ENCODE peak calls at places on chromosome 14, in five cellular contexts. M is effector CD8-positive, alpha-beta T cell; O is DMS153; F is GM20000; C is C1 segment of cervical spinal cord. Z is an unnamed sample.

GRCh38 chr14:69586420-69586819 is 11.7 kb upstream of the CCDC177 start:
- DNase-seq in M (no peak), F (no peak), O (no peak), C (no peak), Z (no peak)

GRCh38 chr14:68140111-68140741 is 320.6 kb downstream of the RAD51B start:
- DNase-seq in M (no peak), F (no peak), O (peak), C (peak), Z (no peak)

GRCh38 chr14:105335735-105336476 is 21.4 kb downstream of the PACS2 start:
- DNase-seq in M (no peak), F (no peak), O (no peak), C (peak), Z (no peak)

GRCh38 chr14:68956728-68957127 is 22.4 kb downstream of the ACTN1 start:
- DNase-seq in F (no peak), O (no peak), M (no peak), C (no peak), Z (no peak)

GRCh38 chr14:99682809-99683618 is 1.1 kb upstream of the CYP46A1 start:
- DNase-seq in M (peak), C (peak), O (no peak), F (peak), Z (peak)

GRCh38 chr14:73623504-73623903 is 11.2 kb downstream of the ACOT6 start:
- DNase-seq in C (no peak), F (no peak), M (no peak), O (no peak), Z (no peak)

GRCh38 chr14:104735830-104736642 is 12.0 kb downstream of the ADSS1 start:
- DNase-seq in M (no peak), O (peak), F (no peak), C (peak), Z (peak)

GRCh38 chr14:89282191-89282590 is 134.8 kb downstream of the FOXN3 start:
- DNase-seq in M (no peak), O (no peak), F (no peak), C (no peak), Z (no peak)

GRCh38 chr14:51730094-51730493 is 78.4 kb downstream of the FRMD6 start:
- DNase-seq in C (no peak), M (no peak), O (no peak), F (no peak), Z (no peak)

GRCh38 chr14:102560436-102561261 is 31.8 kb upstream of the RCOR1 start:
- DNase-seq in M (no peak), F (no peak), C (no peak), O (no peak), Z (no peak)

GRCh38 chr14:65588426-65589140 is 176.1 kb downstream of the FUT8 start:
- DNase-seq in O (no peak), M (no peak), F (no peak), C (no peak), Z (no peak)

GRCh38 chr14:67704484-67705089 is 2.9 kb downstream of the RDH12 start:
- DNase-seq in F (peak), C (peak), M (no peak), O (peak), Z (peak)

GRCh38 chr14:38107216-38107631 is 100.5 kb upstream of the SSTR1 start:
- DNase-seq in C (no peak), O (no peak), M (no peak), F (no peak), Z (no peak)

GRCh38 chr14:50225067-50225973 is 6.1 kb downstream of the SOS2 start:
- DNase-seq in O (no peak), M (no peak), F (no peak), C (no peak), Z (no peak)

GRCh38 chr14:99562848-99563748 is 40.9 kb downstream of the CCDC85C start:
- DNase-seq in O (peak), F (no peak), M (no peak), C (peak), Z (peak)

GRCh38 chr14:21868442-21869046 is 194.9 kb upstream of the OR4E1 start:
- DNase-seq in C (no peak), M (peak), O (peak), F (peak), Z (peak)

GRCh38 chr14:24052656-24053547 is 1.1 kb downstream of the CARMIL3 start:
- DNase-seq in C (no peak), M (no peak), O (no peak), F (no peak), Z (no peak)

GRCh38 chr14:70045296-70045695 is 143.5 kb downstream of the SLC8A3 start:
- DNase-seq in O (no peak), C (no peak), M (no peak), F (no peak), Z (no peak)

GRCh38 chr14:24332094-24332983 is 2.5 kb downstream of the ADCY4 start:
- DNase-seq in C (peak), M (peak), O (peak), F (peak), Z (peak)

GRCh38 chr14:35341454-35342159 is 49.4 kb downstream of the PSMA6 start:
- DNase-seq in F (no peak), O (peak), M (peak), C (peak), Z (peak)

GRCh38 chr14:89386214-89386886 is 30.7 kb downstream of the FOXN3 start:
- DNase-seq in F (peak), C (no peak), O (no peak), M (no peak), Z (no peak)

GRCh38 chr14:63918411-63918810 is 65.6 kb downstream of the SYNE2 start:
- DNase-seq in O (no peak), F (no peak), C (no peak), M (no peak), Z (no peak)

GRCh38 chr14:106062502-106063272 is 536.3 kb downstream of the TMEM121 start:
- DNase-seq in M (no peak), C (no peak), F (no peak), O (no peak), Z (no peak)

GRCh38 chr14:49861581-49861922 is 9.0 kb upstream of the NEMF start:
- DNase-seq in O (peak), C (no peak), F (peak), M (peak), Z (peak)

GRCh38 chr14:35050652-35051051 is 4.6 kb downstream of the FAM177A1 start:
- DNase-seq in O (no peak), M (no peak), C (no peak), F (no peak), Z (no peak)

GRCh38 chr14:68135566-68135965 is 316.0 kb downstream of the RAD51B start:
- DNase-seq in C (no peak), M (no peak), O (no peak), F (no peak), Z (no peak)

GRCh38 chr14:50031534-50032313 is 84.6 kb downstream of the VCPKMT start:
- DNase-seq in M (no peak), C (no peak), O (no peak), F (no peak), Z (no peak)

GRCh38 chr14:55274760-55275159 is 3.5 kb downstream of the FBXO34 start:
- DNase-seq in M (no peak), F (no peak), O (no peak), C (no peak), Z (no peak)

GRCh38 chr14:104499784-104500496 is 79.6 kb upstream of the C14orf180 start:
- DNase-seq in C (no peak), O (no peak), F (no peak), M (no peak), Z (no peak)

GRCh38 chr14:53767566-53767965 is 189.1 kb downstream of the BMP4 start:
- DNase-seq in O (peak), F (no peak), M (no peak), C (no peak), Z (no peak)

GRCh38 chr14:49945448-49946319 is 52.8 kb downstream of the ARF6 start:
- DNase-seq in F (no peak), C (no peak), O (no peak), M (no peak), Z (no peak)

GRCh38 chr14:75559451-75560187 is 18.8 kb upstream of the FLVCR2 start:
- DNase-seq in C (peak), F (peak), O (peak), M (no peak), Z (no peak)

GRCh38 chr14:104240426-104241157 is 102.2 kb downstream of the KIF26A start:
- DNase-seq in O (peak), F (no peak), M (no peak), C (no peak), Z (no peak)

GRCh38 chr14:98886982-98887381 is 385.0 kb downstream of the BCL11B start:
- DNase-seq in C (no peak), F (no peak), O (no peak), M (no peak), Z (no peak)

GRCh38 chr14:80269338-80269935 is 58.1 kb upstream of the DIO2 start:
- DNase-seq in O (no peak), M (no peak), C (no peak), F (no peak), Z (no peak)

GRCh38 chr14:60665178-60665555 is 15.9 kb upstream of the SIX1 start:
- DNase-seq in C (no peak), M (no peak), F (no peak), O (peak), Z (no peak)

GRCh38 chr14:35223927-35224326 is 68.3 kb upstream of the PSMA6 start:
- DNase-seq in F (no peak), C (no peak), O (no peak), M (no peak), Z (no peak)

GRCh38 chr14:36747411-36748184 is 85.9 kb downstream of the PAX9 start:
- DNase-seq in O (no peak), F (no peak), C (no peak), M (no peak), Z (no peak)